ENCODE peak calls at places on chromosomes 6 and 20, in eight cellular contexts. One of them, this sample, is unnamed.

GRCh38 chr6:31197559-31198305 is 27.2 kb upstream of the POU5F1 start:
- DNase-seq in fibroblast of lung: peak; percentile 77
- DNase-seq in fibroblast of mammary gland: peak; percentile 71
- DNase-seq in AG20443: peak; percentile 77
- DNase-seq in MM.1S: peak; percentile 93
- DNase-seq in C1 segment of cervical spinal cord: peak; percentile 45
- DNase-seq in activated naive CD4-positive, alpha-beta T cell: peak; percentile 69
- DNase-seq in pulmonary artery endothelial cell: peak; percentile 37
- DNase-seq in this sample: no peak

GRCh38 chr6:137698636-137699035 is 168.4 kb upstream of the TNFAIP3 start:
- DNase-seq in fibroblast of mammary gland: no peak
- DNase-seq in activated naive CD4-positive, alpha-beta T cell: no peak
- DNase-seq in fibroblast of lung: no peak
- DNase-seq in pulmonary artery endothelial cell: no peak
- DNase-seq in C1 segment of cervical spinal cord: no peak
- DNase-seq in AG20443: no peak
- DNase-seq in MM.1S: peak; percentile 39
- DNase-seq in this sample: no peak

GRCh38 chr6:142926494-142927273 is 18.3 kb downstream of the HIVEP2 start:
- DNase-seq in pulmonary artery endothelial cell: peak; percentile 71
- DNase-seq in MM.1S: peak; percentile 23
- DNase-seq in fibroblast of mammary gland: peak; percentile 85
- DNase-seq in activated naive CD4-positive, alpha-beta T cell: peak; percentile 22
- DNase-seq in AG20443: peak; percentile 89
- DNase-seq in fibroblast of lung: peak; percentile 94
- DNase-seq in C1 segment of cervical spinal cord: no peak
- DNase-seq in this sample: no peak

GRCh38 chr6:157813191-157813590 is 9.9 kb upstream of the SNX9 start:
- DNase-seq in C1 segment of cervical spinal cord: no peak
- DNase-seq in fibroblast of lung: peak; percentile 64
- DNase-seq in fibroblast of mammary gland: peak; percentile 85
- DNase-seq in MM.1S: no peak
- DNase-seq in AG20443: peak; percentile 55
- DNase-seq in activated naive CD4-positive, alpha-beta T cell: no peak
- DNase-seq in pulmonary artery endothelial cell: no peak
- DNase-seq in this sample: no peak

GRCh38 chr6:168730931-168731716 is 290.1 kb downstream of the SMOC2 start:
- DNase-seq in pulmonary artery endothelial cell: no peak
- DNase-seq in MM.1S: no peak
- DNase-seq in C1 segment of cervical spinal cord: no peak
- DNase-seq in fibroblast of mammary gland: no peak
- DNase-seq in fibroblast of lung: no peak
- DNase-seq in activated naive CD4-positive, alpha-beta T cell: no peak
- DNase-seq in AG20443: no peak
- DNase-seq in this sample: no peak

GRCh38 chr20:37282558-37282957 is 6.9 kb upstream of the MANBAL start:
- DNase-seq in pulmonary artery endothelial cell: no peak
- DNase-seq in AG20443: peak; percentile 84
- DNase-seq in fibroblast of lung: peak; percentile 80
- DNase-seq in C1 segment of cervical spinal cord: no peak
- DNase-seq in activated naive CD4-positive, alpha-beta T cell: no peak
- DNase-seq in MM.1S: no peak
- DNase-seq in fibroblast of mammary gland: peak; percentile 84
- DNase-seq in this sample: no peak

GRCh38 chr6:153043719-153044118 is 41.2 kb upstream of the MTRF1L start:
- DNase-seq in MM.1S: no peak
- DNase-seq in fibroblast of mammary gland: no peak
- DNase-seq in C1 segment of cervical spinal cord: no peak
- DNase-seq in activated naive CD4-positive, alpha-beta T cell: no peak
- DNase-seq in pulmonary artery endothelial cell: no peak
- DNase-seq in fibroblast of lung: no peak
- DNase-seq in AG20443: no peak
- DNase-seq in this sample: no peak

GRCh38 chr6:125300992-125301434 is 754 bp downstream of the HDDC2 start:
- DNase-seq in fibroblast of mammary gland: peak; percentile 29
- DNase-seq in activated naive CD4-positive, alpha-beta T cell: no peak
- DNase-seq in fibroblast of lung: peak; percentile 58
- DNase-seq in AG20443: peak; percentile 37
- DNase-seq in MM.1S: peak; percentile 6
- DNase-seq in pulmonary artery endothelial cell: no peak
- DNase-seq in C1 segment of cervical spinal cord: no peak
- DNase-seq in this sample: no peak

GRCh38 chr20:39935921-39936320 is 753.1 kb downstream of the MAFB start:
- DNase-seq in MM.1S: no peak
- DNase-seq in AG20443: peak; percentile 49
- DNase-seq in pulmonary artery endothelial cell: no peak
- DNase-seq in C1 segment of cervical spinal cord: no peak
- DNase-seq in fibroblast of mammary gland: peak; percentile 3
- DNase-seq in activated naive CD4-positive, alpha-beta T cell: no peak
- DNase-seq in fibroblast of lung: no peak
- DNase-seq in this sample: no peak

GRCh38 chr6:140311146-140311545 is 936.7 kb upstream of the CITED2 start:
- DNase-seq in C1 segment of cervical spinal cord: no peak
- DNase-seq in AG20443: no peak
- DNase-seq in pulmonary artery endothelial cell: no peak
- DNase-seq in fibroblast of mammary gland: no peak
- DNase-seq in MM.1S: no peak
- DNase-seq in fibroblast of lung: no peak
- DNase-seq in activated naive CD4-positive, alpha-beta T cell: no peak
- DNase-seq in this sample: no peak

GRCh38 chr20:21548390-21549035 is 34.6 kb upstream of the NKX2-2 start:
- DNase-seq in activated naive CD4-positive, alpha-beta T cell: no peak
- DNase-seq in pulmonary artery endothelial cell: no peak
- DNase-seq in C1 segment of cervical spinal cord: no peak
- DNase-seq in fibroblast of lung: no peak
- DNase-seq in fibroblast of mammary gland: no peak
- DNase-seq in AG20443: no peak
- DNase-seq in MM.1S: peak; percentile 93
- DNase-seq in this sample: no peak

GRCh38 chr20:17947474-17947815 is 21.1 kb downstream of the SNX5 start:
- DNase-seq in pulmonary artery endothelial cell: no peak
- DNase-seq in fibroblast of mammary gland: no peak
- DNase-seq in C1 segment of cervical spinal cord: no peak
- DNase-seq in AG20443: no peak
- DNase-seq in fibroblast of lung: no peak
- DNase-seq in MM.1S: no peak
- DNase-seq in activated naive CD4-positive, alpha-beta T cell: no peak
- DNase-seq in this sample: no peak

GRCh38 chr20:44959896-44960852 is at the start of gene TOMM34:
- DNase-seq in fibroblast of lung: peak; percentile 88
- DNase-seq in activated naive CD4-positive, alpha-beta T cell: peak; percentile 91
- DNase-seq in C1 segment of cervical spinal cord: peak; percentile 37
- DNase-seq in fibroblast of mammary gland: peak; percentile 88
- DNase-seq in AG20443: peak; percentile 100
- DNase-seq in MM.1S: peak; percentile 97
- DNase-seq in pulmonary artery endothelial cell: peak; percentile 63
- DNase-seq in this sample: peak; percentile 69

GRCh38 chr6:112289039-112289566 is 34.7 kb upstream of the LAMA4 start:
- DNase-seq in activated naive CD4-positive, alpha-beta T cell: no peak
- DNase-seq in MM.1S: no peak
- DNase-seq in AG20443: peak; percentile 76
- DNase-seq in fibroblast of lung: peak; percentile 98
- DNase-seq in pulmonary artery endothelial cell: no peak
- DNase-seq in C1 segment of cervical spinal cord: no peak
- DNase-seq in fibroblast of mammary gland: peak; percentile 94
- DNase-seq in this sample: peak; percentile 91

GRCh38 chr6:134398453-134398852 is 80.5 kb upstream of the SGK1 start:
- DNase-seq in activated naive CD4-positive, alpha-beta T cell: no peak
- DNase-seq in AG20443: no peak
- DNase-seq in fibroblast of lung: no peak
- DNase-seq in C1 segment of cervical spinal cord: no peak
- DNase-seq in fibroblast of mammary gland: no peak
- DNase-seq in pulmonary artery endothelial cell: no peak
- DNase-seq in MM.1S: no peak
- DNase-seq in this sample: no peak

GRCh38 chr20:37695684-37696342 is 2.0 kb downstream of the CTNNBL1 start:
- DNase-seq in fibroblast of mammary gland: no peak
- DNase-seq in pulmonary artery endothelial cell: no peak
- DNase-seq in activated naive CD4-positive, alpha-beta T cell: no peak
- DNase-seq in fibroblast of lung: no peak
- DNase-seq in C1 segment of cervical spinal cord: no peak
- DNase-seq in AG20443: no peak
- DNase-seq in MM.1S: no peak
- DNase-seq in this sample: no peak

This sample was measured in smooth muscle cell of the brain vasculature.